ENCODE peak calls at places on chromosomes 1 and 21, in five cellular contexts. One of them, this sample, is unnamed.

GRCh38 chr1:201711811-201712210 is 117.1 kb upstream of the IPO9 start:
- DNase-seq in NCI-H2081: no peak
- DNase-seq in GM12891: no peak
- DNase-seq in DND-41: no peak
- DNase-seq in HT-29: no peak
- DNase-seq in this sample: no peak

GRCh38 chr1:40362699-40363098 is 10.8 kb upstream of the SMAP2 start:
- DNase-seq in HT-29: no peak
- DNase-seq in NCI-H2081: no peak
- DNase-seq in GM12891: no peak
- DNase-seq in DND-41: no peak
- DNase-seq in this sample: no peak

GRCh38 chr1:115906627-115907026 is 65.7 kb upstream of the NHLH2 start:
- DNase-seq in HT-29: peak
- DNase-seq in GM12891: no peak
- DNase-seq in DND-41: no peak
- DNase-seq in NCI-H2081: no peak
- DNase-seq in this sample: no peak

GRCh38 chr1:101337968-101338367 is 101.1 kb downstream of the S1PR1 start:
- DNase-seq in NCI-H2081: no peak
- DNase-seq in HT-29: no peak
- DNase-seq in GM12891: no peak
- DNase-seq in DND-41: no peak
- DNase-seq in this sample: no peak

GRCh38 chr1:99645699-99646531 is at the start of gene PALMD:
- DNase-seq in DND-41: no peak
- DNase-seq in GM12891: no peak
- DNase-seq in HT-29: peak
- DNase-seq in NCI-H2081: peak
- DNase-seq in this sample: no peak

GRCh38 chr1:115184951-115185331 is 95.6 kb upstream of the TSPAN2 start:
- DNase-seq in DND-41: no peak
- DNase-seq in HT-29: no peak
- DNase-seq in GM12891: no peak
- DNase-seq in NCI-H2081: no peak
- DNase-seq in this sample: no peak

GRCh38 chr1:25099343-25099951 is 132.9 kb downstream of the SYF2 start:
- DNase-seq in HT-29: no peak
- DNase-seq in NCI-H2081: peak
- DNase-seq in DND-41: peak
- DNase-seq in GM12891: no peak
- DNase-seq in this sample: no peak

GRCh38 chr1:16300436-16300835 is 51.8 kb downstream of the FBXO42 start:
- DNase-seq in GM12891: no peak
- DNase-seq in NCI-H2081: no peak
- DNase-seq in HT-29: no peak
- DNase-seq in DND-41: no peak
- DNase-seq in this sample: no peak

GRCh38 chr1:30037251-30038118 is 685.9 kb downstream of the MATN1 start:
- DNase-seq in HT-29: no peak
- DNase-seq in GM12891: no peak
- DNase-seq in DND-41: no peak
- DNase-seq in NCI-H2081: no peak
- DNase-seq in this sample: no peak

GRCh38 chr1:202812176-202813026 is 1.6 kb downstream of the PCAT6 start:
- DNase-seq in DND-41: no peak
- DNase-seq in GM12891: no peak
- DNase-seq in NCI-H2081: no peak
- DNase-seq in HT-29: peak
- DNase-seq in this sample: no peak

GRCh38 chr21:45479691-45480675 is 62.3 kb downstream of the SLC19A1 start:
- DNase-seq in HT-29: no peak
- DNase-seq in DND-41: no peak
- DNase-seq in GM12891: no peak
- DNase-seq in NCI-H2081: no peak
- DNase-seq in this sample: no peak

GRCh38 chr1:189149547-189150375 is 1327.9 kb downstream of the BRINP3 start:
- DNase-seq in DND-41: no peak
- DNase-seq in NCI-H2081: no peak
- DNase-seq in HT-29: no peak
- DNase-seq in GM12891: no peak
- DNase-seq in this sample: no peak

GRCh38 chr1:88768816-88769215 is 84.7 kb downstream of the PKN2 start:
- DNase-seq in NCI-H2081: no peak
- DNase-seq in HT-29: no peak
- DNase-seq in DND-41: no peak
- DNase-seq in GM12891: no peak
- DNase-seq in this sample: no peak

GRCh38 chr1:36992139-36992940 is 42.0 kb downstream of the GRIK3 start:
- DNase-seq in NCI-H2081: no peak
- DNase-seq in GM12891: no peak
- DNase-seq in HT-29: no peak
- DNase-seq in DND-41: no peak
- DNase-seq in this sample: no peak

GRCh38 chr1:22039594-22040347 is 12.7 kb upstream of the CDC42 start:
- DNase-seq in GM12891: peak
- DNase-seq in NCI-H2081: peak
- DNase-seq in HT-29: peak
- DNase-seq in DND-41: peak
- DNase-seq in this sample: no peak

GRCh38 chr1:8597455-8597854 is 220.0 kb downstream of the RERE start:
- DNase-seq in HT-29: no peak
- DNase-seq in NCI-H2081: no peak
- DNase-seq in GM12891: no peak
- DNase-seq in DND-41: no peak
- DNase-seq in this sample: no peak

GRCh38 chr1:230356869-230357778 is 69.0 kb downstream of the PGBD5 start:
- DNase-seq in DND-41: no peak
- DNase-seq in NCI-H2081: peak
- DNase-seq in GM12891: no peak
- DNase-seq in HT-29: no peak
- DNase-seq in this sample: no peak

GRCh38 chr21:38979271-38980196 is 173.8 kb downstream of the ETS2 start:
- DNase-seq in DND-41: peak
- DNase-seq in HT-29: no peak
- DNase-seq in GM12891: no peak
- DNase-seq in NCI-H2081: peak
- DNase-seq in this sample: no peak

GRCh38 chr1:181409981-181410380 is 73.3 kb upstream of the CACNA1E start:
- DNase-seq in GM12891: no peak
- DNase-seq in DND-41: no peak
- DNase-seq in NCI-H2081: no peak
- DNase-seq in HT-29: no peak
- DNase-seq in this sample: no peak

GRCh38 chr1:100643430-100644196 is 75.9 kb upstream of the VCAM1 start:
- DNase-seq in HT-29: peak
- DNase-seq in DND-41: no peak
- DNase-seq in NCI-H2081: no peak
- DNase-seq in GM12891: no peak
- DNase-seq in this sample: no peak

GRCh38 chr1:7136166-7136953 is 351.1 kb downstream of the CAMTA1 start:
- DNase-seq in DND-41: no peak
- DNase-seq in NCI-H2081: no peak
- DNase-seq in HT-29: no peak
- DNase-seq in GM12891: no peak
- DNase-seq in this sample: no peak

This sample was measured in omental fat pad.